ENCODE peak calls at places on chromosomes 11 and 22, in nine cellular contexts. One of them, this sample, is unnamed.

GRCh38 chr11:108624196-108624925 is 30.8 kb upstream of the EXPH5 start:
- DNase-seq in left ventricle myocardium inferior: no peak
- DNase-seq in tibial artery: no peak
- DNase-seq in choroid plexus epithelial cell: no peak
- DNase-seq in HepG2: no peak
- DNase-seq in lower leg skin: no peak
- DNase-seq in IMR-90: no peak
- DNase-seq in GM23338: no peak
- DNase-seq in uterus: no peak
- DNase-seq in this sample: no peak

GRCh38 chr22:36321797-36322601 is 65.8 kb downstream of the MYH9 start:
- DNase-seq in left ventricle myocardium inferior: no peak
- DNase-seq in tibial artery: no peak
- DNase-seq in choroid plexus epithelial cell: no peak
- DNase-seq in HepG2: no peak
- DNase-seq in lower leg skin: no peak
- DNase-seq in IMR-90: no peak
- DNase-seq in GM23338: no peak
- DNase-seq in uterus: no peak
- DNase-seq in this sample: no peak

GRCh38 chr22:27866136-27867091 is 52.6 kb downstream of the PITPNB start:
- DNase-seq in left ventricle myocardium inferior: no peak
- DNase-seq in tibial artery: peak
- DNase-seq in choroid plexus epithelial cell: peak
- DNase-seq in HepG2: peak
- DNase-seq in lower leg skin: no peak
- DNase-seq in IMR-90: peak
- DNase-seq in GM23338: no peak
- DNase-seq in uterus: peak
- DNase-seq in this sample: no peak

GRCh38 chr11:117669062-117669461 is 128.0 kb downstream of the DSCAML1 start:
- DNase-seq in left ventricle myocardium inferior: no peak
- DNase-seq in tibial artery: no peak
- DNase-seq in choroid plexus epithelial cell: no peak
- DNase-seq in HepG2: no peak
- DNase-seq in lower leg skin: no peak
- DNase-seq in IMR-90: no peak
- DNase-seq in GM23338: no peak
- DNase-seq in uterus: no peak
- DNase-seq in this sample: no peak

GRCh38 chr11:104705475-104706195 is 192.6 kb downstream of the CASP12 start:
- DNase-seq in left ventricle myocardium inferior: peak
- DNase-seq in tibial artery: peak
- DNase-seq in choroid plexus epithelial cell: peak
- DNase-seq in HepG2: no peak
- DNase-seq in lower leg skin: no peak
- DNase-seq in IMR-90: peak
- DNase-seq in GM23338: no peak
- DNase-seq in uterus: no peak
- DNase-seq in this sample: no peak

GRCh38 chr22:27663031-27663367 is 138.6 kb downstream of the MN1 start:
- DNase-seq in left ventricle myocardium inferior: no peak
- DNase-seq in tibial artery: no peak
- DNase-seq in choroid plexus epithelial cell: no peak
- DNase-seq in HepG2: no peak
- DNase-seq in lower leg skin: no peak
- DNase-seq in IMR-90: no peak
- DNase-seq in GM23338: no peak
- DNase-seq in uterus: no peak
- DNase-seq in this sample: no peak

GRCh38 chr11:128422576-128423370 is 164.6 kb downstream of the ETS1 start:
- DNase-seq in left ventricle myocardium inferior: peak
- DNase-seq in tibial artery: no peak
- DNase-seq in choroid plexus epithelial cell: no peak
- DNase-seq in HepG2: no peak
- DNase-seq in lower leg skin: no peak
- DNase-seq in IMR-90: no peak
- DNase-seq in GM23338: no peak
- DNase-seq in uterus: no peak
- DNase-seq in this sample: no peak

GRCh38 chr11:34417203-34417602 is 21.5 kb upstream of the CAT start:
- DNase-seq in left ventricle myocardium inferior: no peak
- DNase-seq in tibial artery: no peak
- DNase-seq in choroid plexus epithelial cell: no peak
- DNase-seq in HepG2: no peak
- DNase-seq in lower leg skin: no peak
- DNase-seq in IMR-90: no peak
- DNase-seq in GM23338: peak
- DNase-seq in uterus: no peak
- DNase-seq in this sample: no peak

DNA sequence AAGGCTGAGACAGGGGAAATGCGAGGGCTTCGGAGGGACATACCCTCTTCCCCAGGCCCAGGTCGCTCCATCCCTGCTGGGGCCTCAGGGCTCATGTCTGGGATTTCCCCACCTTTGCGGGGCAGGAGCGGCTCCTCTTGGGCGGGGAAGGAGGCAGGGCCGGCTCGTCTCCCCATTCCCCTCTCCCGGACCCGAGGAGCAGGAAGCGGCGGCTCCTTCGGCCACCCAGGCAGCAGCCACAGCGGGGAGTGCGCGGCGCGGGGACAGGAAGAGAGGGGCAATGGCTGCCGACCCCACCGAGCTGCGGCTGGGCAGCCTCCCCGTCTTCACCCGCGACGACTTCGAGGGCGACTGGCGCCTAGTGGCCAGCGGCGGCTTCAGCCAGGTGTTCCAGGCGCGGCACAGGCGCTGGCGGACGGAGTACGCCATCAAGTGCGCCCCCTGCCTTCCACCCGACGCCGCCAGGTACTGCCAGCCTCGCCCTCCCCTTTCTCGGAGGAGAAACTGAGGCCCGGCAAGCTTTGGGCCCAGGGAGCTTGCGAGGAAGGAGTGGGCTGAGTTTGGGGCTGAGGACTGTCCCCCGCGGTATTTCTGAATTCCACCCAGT is at the start of gene ANKK1:
- DNase-seq in left ventricle myocardium inferior: no peak
- DNase-seq in tibial artery: no peak
- DNase-seq in choroid plexus epithelial cell: no peak
- DNase-seq in HepG2: no peak
- DNase-seq in lower leg skin: peak
- DNase-seq in IMR-90: no peak
- DNase-seq in GM23338: peak
- DNase-seq in uterus: no peak
- DNase-seq in this sample: peak
- TF ChIP-seq CTCF in left ventricle myocardium inferior: peak
- TF ChIP-seq CTCF in tibial artery: no peak
- TF ChIP-seq CTCF in choroid plexus epithelial cell: peak
- TF ChIP-seq CTCF in HepG2: no peak
- TF ChIP-seq CTCF in lower leg skin: no peak
- TF ChIP-seq CTCF in IMR-90: no peak
- TF ChIP-seq CTCF in GM23338: peak
- TF ChIP-seq CTCF in uterus: no peak
- TF ChIP-seq CTCF in this sample: peak

DNA sequence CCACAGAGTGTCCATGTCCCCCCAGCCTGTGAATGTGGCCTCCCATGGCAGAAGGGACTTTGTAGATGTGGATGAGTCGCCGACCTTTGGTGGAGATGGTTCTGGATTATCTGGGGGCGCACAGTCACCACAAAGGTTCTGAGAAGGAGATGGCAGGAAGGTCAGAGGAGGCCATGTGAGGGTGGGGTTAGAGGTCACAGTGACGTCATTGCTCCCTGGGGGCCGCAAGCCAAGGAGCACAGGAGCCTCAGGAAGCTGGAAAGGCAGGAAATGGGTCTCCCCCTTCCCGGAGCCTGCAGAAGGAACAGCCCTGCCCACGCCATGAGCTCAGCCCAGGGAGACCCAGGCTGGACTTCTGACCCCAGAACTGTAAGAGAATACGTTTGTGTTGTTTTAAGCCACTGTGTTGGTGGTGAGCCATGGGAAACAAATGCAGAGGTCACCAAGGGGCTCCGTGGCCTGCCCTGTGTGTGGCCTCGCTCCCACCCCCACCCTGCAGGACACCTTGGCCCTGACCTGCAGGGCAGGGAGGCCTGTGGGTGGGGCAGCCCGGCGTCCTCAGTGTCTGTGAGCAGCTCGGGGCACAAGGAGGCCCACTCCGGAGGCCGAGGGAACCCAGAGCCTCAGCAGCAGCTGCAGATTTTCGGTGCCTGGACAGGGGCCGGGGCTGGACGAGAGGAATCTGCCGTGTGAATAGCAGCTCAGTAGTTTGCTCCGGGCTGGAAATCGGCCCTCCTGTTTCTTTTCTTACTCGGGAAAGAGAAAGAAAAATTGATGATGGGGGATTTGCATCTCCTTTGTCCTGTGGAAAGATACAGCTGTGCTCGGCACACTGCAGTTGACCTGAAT is 32.1 kb downstream of the GRAMD4 start:
- DNase-seq in left ventricle myocardium inferior: peak
- DNase-seq in tibial artery: no peak
- DNase-seq in choroid plexus epithelial cell: peak
- DNase-seq in HepG2: peak
- DNase-seq in lower leg skin: no peak
- DNase-seq in IMR-90: peak
- DNase-seq in GM23338: no peak
- DNase-seq in uterus: no peak
- DNase-seq in this sample: peak
- H3K4me3 ChIP-seq in left ventricle myocardium inferior: peak
- H3K4me3 ChIP-seq in tibial artery: no peak
- H3K4me3 ChIP-seq in choroid plexus epithelial cell: peak
- H3K4me3 ChIP-seq in HepG2: peak
- H3K4me3 ChIP-seq in lower leg skin: no peak
- H3K4me3 ChIP-seq in IMR-90: no peak
- H3K4me3 ChIP-seq in GM23338: no peak
- H3K4me3 ChIP-seq in uterus: peak
- H3K4me3 ChIP-seq in this sample: no peak

DNA sequence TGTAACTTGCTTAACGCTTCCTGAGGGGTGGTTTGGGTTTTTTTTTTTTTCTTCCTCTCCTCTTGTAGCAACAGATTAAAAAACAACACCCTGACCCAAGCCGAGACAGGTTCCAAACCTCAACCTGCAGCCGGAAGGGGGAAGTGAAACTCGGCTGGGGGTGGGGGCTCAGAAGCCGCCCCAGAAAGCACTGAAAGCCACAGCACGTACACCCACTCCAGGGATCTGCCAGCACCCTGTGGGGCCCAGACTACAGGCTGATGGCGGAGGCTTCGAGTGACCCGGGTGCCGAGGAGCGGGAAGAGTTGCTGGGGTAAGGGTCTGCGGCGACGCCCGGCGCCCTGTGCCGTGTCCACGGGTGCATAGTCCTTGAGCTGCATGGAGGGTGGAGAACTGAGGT is at the start of gene LSP1:
- DNase-seq in left ventricle myocardium inferior: no peak
- DNase-seq in tibial artery: no peak
- DNase-seq in choroid plexus epithelial cell: no peak
- DNase-seq in HepG2: no peak
- DNase-seq in lower leg skin: no peak
- DNase-seq in IMR-90: no peak
- DNase-seq in GM23338: no peak
- DNase-seq in uterus: no peak
- DNase-seq in this sample: no peak
- TF ChIP-seq CTCF in left ventricle myocardium inferior: no peak
- TF ChIP-seq CTCF in tibial artery: no peak
- TF ChIP-seq CTCF in choroid plexus epithelial cell: no peak
- TF ChIP-seq CTCF in HepG2: no peak
- TF ChIP-seq CTCF in lower leg skin: no peak
- TF ChIP-seq CTCF in IMR-90: no peak
- TF ChIP-seq CTCF in GM23338: no peak
- TF ChIP-seq CTCF in uterus: no peak
- TF ChIP-seq CTCF in this sample: no peak

GRCh38 chr11:77046060-77046501 is 11.9 kb downstream of the B3GNT6 start:
- DNase-seq in left ventricle myocardium inferior: no peak
- DNase-seq in tibial artery: no peak
- DNase-seq in choroid plexus epithelial cell: peak
- DNase-seq in HepG2: no peak
- DNase-seq in lower leg skin: peak
- DNase-seq in IMR-90: no peak
- DNase-seq in GM23338: peak
- DNase-seq in uterus: peak
- DNase-seq in this sample: peak
- H3K4me3 ChIP-seq in left ventricle myocardium inferior: no peak
- H3K4me3 ChIP-seq in tibial artery: no peak
- H3K4me3 ChIP-seq in choroid plexus epithelial cell: peak
- H3K4me3 ChIP-seq in HepG2: no peak
- H3K4me3 ChIP-seq in lower leg skin: no peak
- H3K4me3 ChIP-seq in IMR-90: peak
- H3K4me3 ChIP-seq in GM23338: peak
- H3K4me3 ChIP-seq in uterus: no peak
- H3K4me3 ChIP-seq in this sample: peak

GRCh38 chr22:38257650-38258246 is 15.1 kb downstream of the TMEM184B start:
- DNase-seq in left ventricle myocardium inferior: no peak
- DNase-seq in tibial artery: no peak
- DNase-seq in choroid plexus epithelial cell: no peak
- DNase-seq in HepG2: no peak
- DNase-seq in lower leg skin: no peak
- DNase-seq in IMR-90: no peak
- DNase-seq in GM23338: peak
- DNase-seq in uterus: no peak
- DNase-seq in this sample: peak
- TF ChIP-seq CTCF in left ventricle myocardium inferior: no peak
- TF ChIP-seq CTCF in tibial artery: no peak
- TF ChIP-seq CTCF in choroid plexus epithelial cell: no peak
- TF ChIP-seq CTCF in HepG2: peak
- TF ChIP-seq CTCF in lower leg skin: no peak
- TF ChIP-seq CTCF in IMR-90: no peak
- TF ChIP-seq CTCF in GM23338: no peak
- TF ChIP-seq CTCF in uterus: no peak
- TF ChIP-seq CTCF in this sample: no peak

GRCh38 chr22:49575703-49576081 is 252.0 kb downstream of the BRD1 start:
- DNase-seq in left ventricle myocardium inferior: no peak
- DNase-seq in tibial artery: no peak
- DNase-seq in choroid plexus epithelial cell: no peak
- DNase-seq in HepG2: no peak
- DNase-seq in lower leg skin: peak
- DNase-seq in IMR-90: no peak
- DNase-seq in GM23338: no peak
- DNase-seq in uterus: no peak
- DNase-seq in this sample: no peak
- H3K4me3 ChIP-seq in left ventricle myocardium inferior: peak
- H3K4me3 ChIP-seq in tibial artery: no peak
- H3K4me3 ChIP-seq in choroid plexus epithelial cell: no peak
- H3K4me3 ChIP-seq in HepG2: no peak
- H3K4me3 ChIP-seq in lower leg skin: no peak
- H3K4me3 ChIP-seq in IMR-90: no peak
- H3K4me3 ChIP-seq in GM23338: no peak
- H3K4me3 ChIP-seq in uterus: no peak
- H3K4me3 ChIP-seq in this sample: no peak

This sample was measured in Caco-2.